ENCODE peak calls at places on chromosomes 5 and 9, in ten cellular contexts. Y is NCI-H345, I is NCI-H1436, K is RKO, N is GM03348, R is ecto neural progenitor cell, B is caudate nucleus, A is GM20000, V is NCI-H2171 treated with DMSO at 0.1 percent for 48 hours, M is NAMALWA. Q is an unnamed sample.

GRCh38 chr9:109861918-109862317 is 81.9 kb downstream of the PALM2AKAP2 start:
- DNase-seq in Y (no peak), I (no peak), K (no peak), N (peak), R (no peak), B (no peak), A (no peak), V (no peak), M (no peak), Q (no peak)

GRCh38 chr5:88884435-88884877 is 1.5 kb upstream of the MEF2C start:
- DNase-seq in Y (peak), I (no peak), K (no peak), N (no peak), R (no peak), B (no peak), A (no peak), V (no peak), M (peak), Q (no peak)

GRCh38 chr9:133702798-133703570 is 35.2 kb downstream of the SARDH start:
- DNase-seq in Y (no peak), I (no peak), K (no peak), N (no peak), R (no peak), B (no peak), A (no peak), V (peak), M (no peak), Q (no peak)

GRCh38 chr9:86041331-86041741 is 58.0 kb downstream of the GOLM1 start:
- DNase-seq in Y (no peak), I (no peak), K (no peak), N (peak), R (no peak), B (no peak), A (no peak), V (no peak), M (no peak), Q (no peak)

GRCh38 chr9:111843971-111844370 is 49.2 kb upstream of the SHOC1 start:
- DNase-seq in Y (no peak), I (no peak), K (no peak), N (no peak), R (no peak), B (no peak), A (no peak), V (no peak), M (no peak), Q (no peak)

GRCh38 chr9:116355153-116355827 is 201.7 kb downstream of the PAPPA start:
- DNase-seq in Y (peak), I (no peak), K (no peak), N (no peak), R (no peak), B (no peak), A (no peak), V (peak), M (no peak), Q (no peak)

GRCh38 chr9:105313238-105313637 is 68.8 kb downstream of the SLC44A1 start:
- DNase-seq in Y (no peak), I (no peak), K (no peak), N (no peak), R (no peak), B (no peak), A (no peak), V (no peak), M (no peak), Q (no peak)

GRCh38 chr9:69871143-69871834 is 50.7 kb downstream of the CFAP95 start:
- DNase-seq in Y (no peak), I (no peak), K (no peak), N (peak), R (no peak), B (no peak), A (no peak), V (no peak), M (no peak), Q (no peak)

GRCh38 chr9:134605969-134606363 is 35.6 kb upstream of the COL5A1 start:
- DNase-seq in Y (no peak), I (no peak), K (no peak), N (no peak), R (no peak), B (no peak), A (no peak), V (no peak), M (no peak), Q (no peak)

GRCh38 chr5:142253938-142254895 is 70.6 kb downstream of the SPRY4 start:
- DNase-seq in Y (no peak), I (no peak), K (no peak), N (peak), R (no peak), B (no peak), A (no peak), V (no peak), M (no peak), Q (no peak)

GRCh38 chr5:57735754-57736153 is 253.1 kb upstream of the ACTBL2 start:
- DNase-seq in Y (no peak), I (no peak), K (peak), N (peak), R (no peak), B (no peak), A (no peak), V (no peak), M (no peak), Q (no peak)

GRCh38 chr5:143231426-143231825 is 172.1 kb downstream of the NR3C1 start:
- DNase-seq in Y (no peak), I (no peak), K (no peak), N (no peak), R (no peak), B (no peak), A (no peak), V (no peak), M (no peak), Q (no peak)

GRCh38 chr9:124480621-124480981 is 26.6 kb downstream of the NR5A1 start:
- DNase-seq in Y (peak), I (peak), K (no peak), N (peak), R (peak), B (no peak), A (peak), V (peak), M (peak), Q (no peak)

GRCh38 chr9:114227288-114228033 is 72.1 kb downstream of the COL27A1 start:
- DNase-seq in Y (no peak), I (no peak), K (no peak), N (no peak), R (no peak), B (no peak), A (no peak), V (no peak), M (no peak), Q (no peak)

GRCh38 chr9:130587921-130588320 is 8.5 kb downstream of the FUBP3 start:
- DNase-seq in Y (no peak), I (no peak), K (no peak), N (no peak), R (no peak), B (no peak), A (no peak), V (no peak), M (no peak), Q (no peak)

GRCh38 chr9:121871431-121872025 is 220.1 kb downstream of the DAB2IP start:
- DNase-seq in Y (no peak), I (no peak), K (peak), N (peak), R (no peak), B (no peak), A (no peak), V (no peak), M (no peak), Q (no peak)

GRCh38 chr9:70480405-70480980 is 66.0 kb upstream of the KLF9 start:
- DNase-seq in Y (peak), I (no peak), K (no peak), N (peak), R (no peak), B (peak), A (no peak), V (no peak), M (no peak), Q (no peak)

GRCh38 chr9:20087481-20087880 is 298.6 kb upstream of the SLC24A2 start:
- DNase-seq in Y (no peak), I (no peak), K (no peak), N (no peak), R (no peak), B (no peak), A (no peak), V (no peak), M (no peak), Q (no peak)

GRCh38 chr5:181100121-181101015 is 30.6 kb downstream of the OR2V1 start:
- DNase-seq in Y (no peak), I (no peak), K (no peak), N (no peak), R (peak), B (no peak), A (peak), V (no peak), M (no peak), Q (no peak)

GRCh38 chr5:181181650-181182565 is 23.1 kb downstream of the TRIM7 start:
- DNase-seq in Y (no peak), I (no peak), K (peak), N (peak), R (no peak), B (no peak), A (peak), V (no peak), M (peak), Q (peak)

GRCh38 chr5:175524211-175524610 is 45.9 kb downstream of the SFXN1 start:
- DNase-seq in Y (no peak), I (no peak), K (no peak), N (no peak), R (no peak), B (no peak), A (no peak), V (no peak), M (no peak), Q (no peak)

GRCh38 chr9:98142182-98142924 is 23.3 kb upstream of the TRIM14 start:
- DNase-seq in Y (no peak), I (no peak), K (no peak), N (no peak), R (no peak), B (peak), A (peak), V (no peak), M (no peak), Q (no peak)

GRCh38 chr5:76801803-76802195 is 17.0 kb upstream of the F2RL1 start:
- DNase-seq in Y (no peak), I (no peak), K (no peak), N (no peak), R (no peak), B (no peak), A (no peak), V (no peak), M (no peak), Q (no peak)

GRCh38 chr5:2780421-2781171 is 29.1 kb upstream of the IRX2 start:
- DNase-seq in Y (no peak), I (no peak), K (no peak), N (no peak), R (peak), B (no peak), A (no peak), V (no peak), M (no peak), Q (no peak)

GRCh38 chr5:92409131-92409530 is 1026.0 kb upstream of the ARRDC3 start:
- DNase-seq in Y (no peak), I (no peak), K (no peak), N (peak), R (no peak), B (no peak), A (no peak), V (no peak), M (no peak), Q (no peak)

GRCh38 chr5:54570923-54571322 is 53.4 kb downstream of the SNX18 start:
- DNase-seq in Y (no peak), I (no peak), K (no peak), N (peak), R (no peak), B (peak), A (no peak), V (no peak), M (no peak), Q (no peak)

Q was measured in T-helper 1 cell.